ENCODE peak calls at places on chromosomes 3 and 15, in nine cellular contexts. B is sigmoid colon; E is ascending aorta; P is CD8-positive, alpha-beta T cell; V is skeletal muscle cell; O is foreskin fibroblast; D is hepatocyte; I is fibroblast of lung; N is right cardiac atrium. G is an unnamed sample.

GRCh38 chr3:177306252-177306651 is 109.0 kb upstream of the TBL1XR1 start:
- DNase-seq in B (no peak), E (no peak), P (no peak), V (peak), O (peak), D (no peak), I (peak), N (no peak), G (no peak)

GRCh38 chr3:192467230-192468186 is 259.8 kb downstream of the FGF12 start:
- DNase-seq in B (no peak), E (peak), P (peak), V (no peak), O (peak), D (peak), I (peak), N (peak), G (no peak)

GRCh38 chr3:135851201-135852061 is 114.1 kb upstream of the PPP2R3A start:
- DNase-seq in B (no peak), E (no peak), P (no peak), V (no peak), O (no peak), D (no peak), I (no peak), N (no peak), G (no peak)

GRCh38 chr3:45491344-45491743 is 103.0 kb downstream of the LARS2 start:
- DNase-seq in B (no peak), E (no peak), P (no peak), V (no peak), O (no peak), D (no peak), I (no peak), N (no peak), G (no peak)

GRCh38 chr3:42681361-42682038 is 3.8 kb upstream of the KLHL40 start:
- DNase-seq in B (peak), E (no peak), P (no peak), V (no peak), O (no peak), D (no peak), I (peak), N (no peak), G (peak)

GRCh38 chr3:195057716-195058115 is 213.2 kb downstream of the XXYLT1 start:
- DNase-seq in B (peak), E (no peak), P (no peak), V (no peak), O (no peak), D (no peak), I (no peak), N (no peak), G (no peak)

GRCh38 chr3:107710851-107711250 is 188.1 kb downstream of the BBX start:
- DNase-seq in B (peak), E (no peak), P (no peak), V (no peak), O (peak), D (peak), I (peak), N (peak), G (no peak)

GRCh38 chr15:31435891-31436628 is 109.4 kb downstream of the KLF13 start:
- DNase-seq in B (no peak), E (no peak), P (peak), V (no peak), O (peak), D (no peak), I (no peak), N (peak), G (peak)

GRCh38 chr15:55197362-55197705 is 593 bp upstream of the RSL24D1 start:
- DNase-seq in B (no peak), E (no peak), P (no peak), V (no peak), O (no peak), D (no peak), I (no peak), N (no peak), G (no peak)

GRCh38 chr3:61912158-61912557 is 350.8 kb downstream of the PTPRG start:
- DNase-seq in B (no peak), E (no peak), P (no peak), V (no peak), O (no peak), D (no peak), I (no peak), N (no peak), G (no peak)

GRCh38 chr3:73552700-73553099 is 72.0 kb downstream of the PDZRN3 start:
- DNase-seq in B (no peak), E (no peak), P (no peak), V (no peak), O (peak), D (no peak), I (peak), N (no peak), G (no peak)

GRCh38 chr15:82051664-82052063 is 5.8 kb upstream of the MEX3B start:
- DNase-seq in B (no peak), E (no peak), P (no peak), V (peak), O (no peak), D (no peak), I (peak), N (peak), G (peak)

GRCh38 chr15:78129098-78130011 is 1.9 kb downstream of the CIB2 start:
- DNase-seq in B (no peak), E (no peak), P (no peak), V (no peak), O (peak), D (peak), I (no peak), N (peak), G (no peak)

GRCh38 chr3:193720169-193720568 is 127.2 kb downstream of the OPA1 start:
- DNase-seq in B (no peak), E (no peak), P (no peak), V (no peak), O (no peak), D (no peak), I (no peak), N (no peak), G (no peak)

GRCh38 chr3:106860182-106860581 is 517.1 kb upstream of the CCDC54 start:
- DNase-seq in B (no peak), E (no peak), P (no peak), V (no peak), O (peak), D (no peak), I (peak), N (no peak), G (no peak)

GRCh38 chr3:67459796-67460195 is 194.6 kb downstream of the SUCLG2 start:
- DNase-seq in B (no peak), E (no peak), P (no peak), V (no peak), O (no peak), D (no peak), I (peak), N (no peak), G (no peak)

GRCh38 chr15:45641374-45641778 is 6.5 kb downstream of the SQOR start:
- DNase-seq in B (peak), E (peak), P (no peak), V (peak), O (peak), D (peak), I (peak), N (no peak), G (peak)

GRCh38 chr15:43977072-43977884 is 150.5 kb downstream of the WDR76 start:
- DNase-seq in B (no peak), E (no peak), P (peak), V (no peak), O (no peak), D (no peak), I (no peak), N (no peak), G (no peak)

GRCh38 chr3:30586091-30586805 is 20.2 kb upstream of the TGFBR2 start:
- DNase-seq in B (no peak), E (no peak), P (no peak), V (no peak), O (peak), D (no peak), I (peak), N (no peak), G (no peak)

GRCh38 chr15:90058308-90058707 is 44.0 kb downstream of the IDH2 start:
- DNase-seq in B (no peak), E (no peak), P (no peak), V (no peak), O (no peak), D (no peak), I (no peak), N (no peak), G (no peak)

GRCh38 chr15:90055182-90055581 is 47.1 kb downstream of the IDH2 start:
- DNase-seq in B (no peak), E (no peak), P (no peak), V (no peak), O (no peak), D (no peak), I (no peak), N (no peak), G (no peak)

GRCh38 chr15:90049666-90050604 is 48.8 kb downstream of the ZNF710 start:
- DNase-seq in B (no peak), E (no peak), P (no peak), V (no peak), O (no peak), D (no peak), I (no peak), N (no peak), G (no peak)

GRCh38 chr15:90053685-90054466 is 48.4 kb downstream of the IDH2 start:
- DNase-seq in B (no peak), E (no peak), P (no peak), V (no peak), O (no peak), D (no peak), I (no peak), N (no peak), G (no peak)

DNA sequence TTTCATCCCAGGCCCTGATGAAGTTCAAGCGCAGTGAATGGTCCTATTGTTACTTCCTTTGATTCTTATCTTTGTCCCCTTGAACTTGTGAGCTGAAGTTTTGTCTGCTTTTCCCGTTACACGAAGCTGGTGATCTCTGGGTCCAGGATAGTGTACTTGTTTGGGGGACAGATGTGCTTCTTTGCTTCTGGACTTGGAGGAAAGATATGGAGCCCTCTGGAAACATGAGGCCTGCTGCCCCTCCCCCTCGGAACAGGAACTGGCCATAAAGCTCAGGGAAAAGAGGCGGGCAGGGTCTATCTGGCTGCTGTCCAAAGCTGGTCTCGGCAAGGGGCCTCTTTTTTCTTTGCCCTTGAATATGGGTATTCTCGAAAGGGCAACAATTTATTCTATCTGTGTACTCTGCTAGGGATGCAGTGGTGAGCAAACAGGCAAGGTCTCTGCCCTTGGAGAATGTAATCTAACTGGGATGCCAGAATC is 47.6 kb downstream of the IDH2 start:
- DNase-seq in B (no peak), E (no peak), P (no peak), V (no peak), O (peak), D (peak), I (no peak), N (no peak), G (no peak)
- H3K4me3 ChIP-seq in B (no peak), E (no peak), P (no peak), V (no peak), O (no peak), D (no peak), I (no peak), N (no peak), G (no peak)

GRCh38 chr3:129747982-129748381 is 141.5 kb upstream of the PLXND1 start:
- DNase-seq in B (no peak), E (no peak), P (no peak), V (no peak), O (no peak), D (no peak), I (no peak), N (no peak), G (no peak)

GRCh38 chr3:129741794-129742193 is 135.3 kb upstream of the PLXND1 start:
- DNase-seq in B (no peak), E (no peak), P (no peak), V (no peak), O (no peak), D (no peak), I (no peak), N (no peak), G (no peak)

GRCh38 chr3:129746629-129747028 is 140.2 kb upstream of the PLXND1 start:
- DNase-seq in B (no peak), E (no peak), P (no peak), V (no peak), O (no peak), D (no peak), I (no peak), N (no peak), G (no peak)

GRCh38 chr3:129749692-129750091 is 143.2 kb upstream of the PLXND1 start:
- DNase-seq in B (no peak), E (no peak), P (no peak), V (no peak), O (no peak), D (no peak), I (no peak), N (no peak), G (no peak)

GRCh38 chr3:129745253-129745652 is 138.8 kb upstream of the PLXND1 start:
- DNase-seq in B (no peak), E (no peak), P (no peak), V (peak), O (peak), D (peak), I (peak), N (no peak), G (no peak)
- H3K4me3 ChIP-seq in B (no peak), E (no peak), P (no peak), V (no peak), O (no peak), D (no peak), I (no peak), N (no peak), G (no peak)

GRCh38 chr15:68844856-68845550 is 24.3 kb upstream of the ANP32A start:
- DNase-seq in B (no peak), E (no peak), P (no peak), V (no peak), O (no peak), D (no peak), I (no peak), N (no peak), G (no peak)
- H3K4me3 ChIP-seq in B (no peak), E (no peak), P (no peak), V (no peak), O (no peak), D (no peak), I (no peak), N (no peak), G (no peak)

GRCh38 chr3:72487946-72488735 is 360.1 kb downstream of the SHQ1 start:
- DNase-seq in B (no peak), E (no peak), P (no peak), V (no peak), O (no peak), D (no peak), I (peak), N (no peak), G (no peak)
- H3K4me3 ChIP-seq in B (no peak), E (no peak), P (no peak), V (no peak), O (no peak), D (no peak), I (no peak), N (no peak), G (no peak)

G was measured in lower leg skin.